ENCODE peak calls at places on chromosomes 4 and X, in six cellular contexts. M is upper lobe of left lung, C is heart right ventricle, K is SK-N-SH, U is lower lobe of right lung, F is uterus. R is an unnamed sample.

GRCh38 chrX:18997916-18998315 is 14.0 kb upstream of the PHKA2 start:
- DNase-seq in M (no peak), C (no peak), K (no peak), U (no peak), F (no peak), R (no peak)

GRCh38 chrX:150200820-150201287 is 162.3 kb upstream of the MAMLD1 start:
- DNase-seq in M (no peak), C (no peak), K (peak), U (peak), F (peak), R (peak)

GRCh38 chr4:188682321-188682720 is 543.1 kb downstream of the TRIML1 start:
- DNase-seq in M (no peak), C (no peak), K (no peak), U (no peak), F (no peak), R (no peak)

GRCh38 chr4:74320559-74321118 is 12.4 kb downstream of the EPGN start:
- DNase-seq in M (no peak), C (no peak), K (peak), U (peak), F (no peak), R (no peak)

GRCh38 chr4:151260526-151260925 is 16.4 kb upstream of the PRSS48 start:
- DNase-seq in M (no peak), C (no peak), K (no peak), U (no peak), F (no peak), R (no peak)

GRCh38 chr4:169050308-169050707 is 40.3 kb upstream of the CBR4 start:
- DNase-seq in M (no peak), C (peak), K (no peak), U (no peak), F (no peak), R (no peak)

GRCh38 chrX:1928805-1929204 is 313.9 kb downstream of the ASMT start:
- DNase-seq in M (no peak), C (no peak), K (no peak), U (no peak), F (no peak), R (no peak)

GRCh38 chr4:88705805-88706518 is 8.3 kb upstream of the NAP1L5 start:
- DNase-seq in M (no peak), C (no peak), K (no peak), U (no peak), F (no peak), R (no peak)

GRCh38 chr4:138182838-138183426 is 59.2 kb downstream of the SLC7A11 start:
- DNase-seq in M (no peak), C (no peak), K (peak), U (no peak), F (no peak), R (no peak)

GRCh38 chr4:97656034-97656720 is 487.1 kb downstream of the STPG2 start:
- DNase-seq in M (no peak), C (no peak), K (no peak), U (no peak), F (no peak), R (no peak)

GRCh38 chrX:143095841-143096240 is 70.1 kb downstream of the SPANXN4 start:
- DNase-seq in M (no peak), C (no peak), K (no peak), U (no peak), F (no peak), R (no peak)

GRCh38 chr4:145557720-145558119 is 61.5 kb upstream of the MMAA start:
- DNase-seq in M (no peak), C (peak), K (peak), U (no peak), F (peak), R (peak)

GRCh38 chr4:110516106-110516922 is 40.4 kb downstream of the ENPEP start:
- DNase-seq in M (no peak), C (peak), K (peak), U (peak), F (peak), R (peak)

GRCh38 chr4:16860506-16860905 is 37.9 kb downstream of the LDB2 start:
- DNase-seq in M (no peak), C (no peak), K (no peak), U (no peak), F (no peak), R (no peak)

GRCh38 chrX:115388879-115389278 is 99.4 kb downstream of the LUZP4 start:
- DNase-seq in M (no peak), C (no peak), K (no peak), U (no peak), F (no peak), R (no peak)

GRCh38 chr4:36230523-36230922 is 13.8 kb downstream of the ARAP2 start:
- DNase-seq in M (no peak), C (no peak), K (no peak), U (no peak), F (no peak), R (no peak)

GRCh38 chr4:53682196-53682595 is 90.9 kb upstream of the LNX1 start:
- DNase-seq in M (no peak), C (no peak), K (no peak), U (no peak), F (no peak), R (no peak)

GRCh38 chrX:1596676-1597344 is 5.4 kb downstream of the AKAP17A start:
- DNase-seq in M (no peak), C (no peak), K (no peak), U (no peak), F (no peak), R (no peak)

GRCh38 chr4:120348521-120348920 is 281.9 kb upstream of the MAD2L1 start:
- DNase-seq in M (no peak), C (no peak), K (no peak), U (no peak), F (no peak), R (no peak)

GRCh38 chrX:68807818-68808217 is 21.0 kb upstream of the EFNB1 start:
- DNase-seq in M (no peak), C (no peak), K (no peak), U (no peak), F (no peak), R (no peak)

GRCh38 chr4:62683799-62684566 is 1483.9 kb downstream of the ADGRL3 start:
- DNase-seq in M (peak), C (no peak), K (no peak), U (no peak), F (no peak), R (no peak)

GRCh38 chrX:129577473-129577872 is 37.4 kb downstream of the OCRL start:
- DNase-seq in M (no peak), C (no peak), K (peak), U (no peak), F (no peak), R (no peak)

GRCh38 chr4:147550626-147551250 is 66.5 kb upstream of the TMEM184C start:
- DNase-seq in M (no peak), C (no peak), K (no peak), U (no peak), F (no peak), R (no peak)

GRCh38 chr4:76585270-76585669 is 150.2 kb downstream of the SHROOM3 start:
- DNase-seq in M (no peak), C (no peak), K (no peak), U (no peak), F (no peak), R (no peak)

GRCh38 chr4:107705742-107706556 is 14.1 kb downstream of the PAPSS1 start:
- DNase-seq in M (no peak), C (no peak), K (no peak), U (no peak), F (no peak), R (no peak)

GRCh38 chrX:125262836-125263235 is 56.8 kb upstream of the TEX13C start:
- DNase-seq in M (no peak), C (no peak), K (no peak), U (no peak), F (no peak), R (no peak)

GRCh38 chr4:119328695-119329094 is 6.8 kb upstream of the FABP2 start:
- DNase-seq in M (no peak), C (no peak), K (no peak), U (no peak), F (no peak), R (no peak)

GRCh38 chr4:146340798-146341197 is 126.5 kb downstream of the REELD1 start:
- DNase-seq in M (no peak), C (no peak), K (peak), U (no peak), F (no peak), R (no peak)

GRCh38 chrX:13690836-13691235 is 1.9 kb downstream of the RAB9A start:
- DNase-seq in M (no peak), C (no peak), K (no peak), U (no peak), F (no peak), R (no peak)

GRCh38 chr4:52889778-52890400 is 27.8 kb downstream of the RASL11B start:
- DNase-seq in M (no peak), C (no peak), K (no peak), U (no peak), F (no peak), R (no peak)

GRCh38 chr4:44150091-44150576 is 298.5 kb downstream of the KCTD8 start:
- DNase-seq in M (no peak), C (no peak), K (no peak), U (no peak), F (no peak), R (no peak)

DNA sequence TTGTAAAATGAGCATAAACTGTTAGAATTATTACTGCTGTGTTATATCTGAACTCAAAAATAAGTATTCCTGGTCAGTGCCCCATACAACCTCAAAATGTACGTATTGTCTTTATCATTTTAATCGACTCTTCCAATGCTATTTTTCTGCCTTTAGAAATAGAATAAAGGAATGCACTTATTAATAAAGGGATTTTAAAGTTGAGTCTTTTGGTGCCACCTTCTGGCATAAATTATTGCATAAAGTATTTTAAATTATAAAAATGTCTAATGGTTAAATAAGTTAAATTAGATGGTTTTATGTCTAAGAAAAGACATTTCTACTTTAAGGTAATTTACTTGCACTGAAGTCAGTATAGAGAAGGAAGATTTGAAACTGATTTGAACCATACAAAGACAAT is 424.0 kb upstream of the NDST4 start:
- DNase-seq in M (no peak), C (no peak), K (no peak), U (no peak), F (no peak), R (no peak)
- TF ChIP-seq CTCF in M (no peak), C (no peak), K (peak), U (peak), F (no peak), R (no peak)

GRCh38 chrX:118976599-118977340 is 2.4 kb downstream of the LONRF3 start:
- DNase-seq in M (peak), C (peak), K (peak), U (peak), F (peak), R (peak)
- H3K4me3 ChIP-seq in M (peak), C (peak), K (no peak), U (peak), F (peak), R (peak)

GRCh38 chr4:1855334-1856070 is 454 bp downstream of the LETM1 start:
- DNase-seq in M (no peak), C (peak), K (peak), U (peak), F (peak), R (peak)

GRCh38 chr4:1854752-1855151 is 1.2 kb downstream of the LETM1 start:
- DNase-seq in M (no peak), C (no peak), K (no peak), U (no peak), F (no peak), R (no peak)

GRCh38 chr4:1857931-1858330 is 2.0 kb upstream of the LETM1 start:
- DNase-seq in M (no peak), C (no peak), K (no peak), U (no peak), F (no peak), R (no peak)

GRCh38 chr4:1856920-1857699 is 1.2 kb upstream of the LETM1 start:
- DNase-seq in M (no peak), C (peak), K (peak), U (no peak), F (peak), R (no peak)

DNA sequence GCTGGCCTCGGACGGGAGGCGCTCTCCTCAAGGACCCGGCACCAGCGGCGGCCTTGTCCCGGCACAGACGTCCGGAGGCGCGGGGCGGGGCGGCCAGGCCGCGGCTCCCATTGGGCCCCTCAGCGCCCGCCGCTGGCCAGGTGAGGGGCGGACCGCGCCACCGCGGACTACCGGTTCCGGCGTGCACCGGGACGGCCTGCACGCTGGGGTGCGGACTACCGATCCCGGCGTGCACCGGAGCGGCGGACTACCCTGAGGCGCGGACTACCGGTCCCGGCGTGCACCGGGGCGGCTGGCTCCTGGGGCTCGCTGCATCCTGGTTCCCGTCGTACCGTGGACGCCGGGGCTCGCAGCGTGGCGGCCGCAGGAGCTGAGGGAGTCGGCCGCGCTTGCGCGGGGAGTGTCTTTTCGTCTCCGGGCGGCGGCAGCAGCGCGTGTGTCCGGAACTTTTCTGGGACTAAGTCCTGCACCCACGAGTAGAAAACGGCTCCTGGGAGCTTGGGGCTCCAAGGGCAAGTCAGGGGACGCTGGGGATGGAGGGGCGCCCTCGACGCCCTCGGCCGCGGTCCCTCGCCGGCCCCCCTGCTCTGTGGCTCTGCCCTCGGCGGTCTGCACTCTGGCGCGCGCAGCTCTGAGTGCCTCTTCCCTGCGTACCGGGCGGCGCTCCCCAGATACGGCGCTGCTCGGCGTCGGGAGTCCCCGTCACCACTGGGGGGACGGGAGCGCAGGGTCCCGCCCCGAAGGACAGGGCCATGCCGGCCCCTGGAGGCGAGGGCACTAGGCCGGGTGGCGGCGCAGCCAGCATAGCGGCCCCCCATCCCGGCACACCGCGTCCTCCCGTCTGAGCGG is at the start of gene LETM1:
- DNase-seq in M (peak), C (peak), K (peak), U (peak), F (peak), R (peak)
- TF ChIP-seq CTCF in M (peak), C (no peak), K (peak), U (peak), F (peak), R (peak)

DNA sequence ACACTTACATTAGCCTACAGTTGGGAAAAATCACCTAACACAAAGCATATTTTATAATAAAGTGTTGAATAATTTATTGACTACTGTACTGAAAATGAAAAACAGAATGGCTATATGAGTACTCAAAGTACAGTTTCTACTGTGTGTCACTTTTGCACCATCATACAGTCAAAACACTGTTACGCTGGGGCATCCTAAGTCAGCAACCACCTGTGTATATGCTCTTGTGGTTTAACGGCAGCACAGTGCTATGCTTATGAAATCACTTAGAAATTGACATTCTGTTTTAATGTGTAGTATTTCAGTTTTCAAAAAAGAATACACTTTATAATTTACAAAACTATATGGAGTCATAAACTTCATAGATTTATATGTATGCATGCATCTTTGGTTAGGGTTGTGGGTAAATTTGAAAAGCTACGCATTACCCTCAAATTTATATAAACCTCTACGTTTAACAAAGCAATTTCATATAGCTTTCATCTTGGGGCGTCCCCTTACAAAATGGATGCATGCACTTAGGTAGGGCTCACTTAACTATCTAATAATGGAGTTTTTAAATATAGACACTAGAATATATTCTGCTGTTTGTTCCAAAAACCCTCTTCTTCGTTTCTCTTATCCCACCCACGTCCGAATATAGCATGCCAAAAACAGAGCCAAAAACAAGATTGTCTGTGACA is 691 bp upstream of the NEIL3 start:
- DNase-seq in M (no peak), C (no peak), K (no peak), U (no peak), F (no peak), R (no peak)
- H3K4me3 ChIP-seq in M (no peak), C (peak), K (peak), U (peak), F (peak), R (peak)

GRCh38 chrX:132636080-132636479 is 147.2 kb upstream of the MBNL3 start:
- DNase-seq in M (no peak), C (no peak), K (no peak), U (no peak), F (no peak), R (no peak)
- TF ChIP-seq CTCF in M (no peak), C (peak), K (peak), U (no peak), F (peak), R (peak)

DNA sequence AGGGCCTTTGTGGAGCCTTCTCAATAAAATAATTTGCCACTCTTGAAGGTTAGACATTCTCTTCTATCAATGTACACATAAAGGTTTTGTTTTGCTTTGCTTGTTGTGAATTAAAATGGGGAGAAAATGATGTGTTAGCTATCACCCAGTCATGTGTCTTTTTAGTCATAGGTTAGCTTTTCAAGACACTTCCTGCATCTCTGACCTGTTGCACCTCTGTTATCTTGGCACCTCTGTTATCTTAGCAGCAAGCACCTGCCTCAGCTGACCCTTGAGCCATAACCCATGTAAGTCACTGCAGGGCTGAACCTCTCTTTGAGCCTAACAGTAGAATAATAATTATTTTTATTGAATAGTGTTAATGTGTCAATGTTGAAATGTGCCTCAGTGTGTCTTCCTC is 1.0 kb downstream of the TMEM144 start:
- DNase-seq in M (no peak), C (no peak), K (no peak), U (no peak), F (no peak), R (no peak)
- H3K4me3 ChIP-seq in M (no peak), C (no peak), K (no peak), U (peak), F (no peak), R (peak)

GRCh38 chr4:1417522-1418390 is 11.5 kb upstream of the NKX1-1 start:
- DNase-seq in M (no peak), C (no peak), K (peak), U (peak), F (no peak), R (no peak)
- TF ChIP-seq CTCF in M (no peak), C (no peak), K (no peak), U (no peak), F (no peak), R (no peak)

DNA sequence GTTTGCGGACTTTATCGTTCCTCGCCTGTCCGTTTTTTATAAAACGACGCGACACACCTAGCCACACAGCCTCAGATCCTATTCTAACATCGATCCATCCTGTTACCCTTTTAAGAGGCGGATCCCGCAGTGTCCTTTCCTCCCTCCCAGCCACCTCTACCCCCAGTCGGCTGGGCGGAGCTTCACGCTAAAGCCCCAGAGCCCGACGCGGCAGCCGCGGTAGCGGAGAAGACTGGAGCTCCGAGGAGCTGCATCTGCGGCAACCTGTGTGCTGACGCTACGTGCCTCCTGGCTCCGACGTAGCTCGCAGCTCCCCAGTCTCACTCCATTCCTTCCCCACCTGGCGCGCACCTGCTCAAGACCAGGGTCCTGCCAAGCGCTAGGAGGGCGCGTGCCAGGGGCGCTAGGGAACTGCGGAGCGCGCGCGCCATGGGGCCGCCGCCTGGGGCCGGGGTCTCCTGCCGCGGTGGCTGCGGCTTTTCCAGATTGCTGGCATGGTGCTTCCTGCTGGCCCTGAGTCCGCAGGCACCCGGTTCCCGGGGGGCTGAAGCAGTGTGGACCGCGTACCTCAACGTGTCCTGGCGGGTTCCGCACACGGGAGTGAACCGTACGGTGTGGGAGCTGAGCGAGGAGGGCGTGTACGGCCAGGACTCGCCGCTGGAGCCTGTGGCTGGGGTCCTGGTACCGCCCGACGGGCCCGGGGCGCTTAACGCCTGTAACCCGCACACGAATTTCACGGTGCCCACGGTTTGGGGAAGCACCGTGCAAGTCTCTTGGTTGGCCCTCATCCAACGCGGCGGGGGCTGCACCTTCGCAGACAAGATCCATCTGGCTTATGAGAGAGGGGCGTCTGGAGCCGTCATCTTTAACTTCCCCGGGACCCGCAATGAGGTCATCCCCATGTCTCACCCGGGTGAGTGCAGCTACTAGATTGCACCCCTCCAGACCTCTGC is at the start of gene RNF128:
- DNase-seq in M (peak), C (peak), K (peak), U (peak), F (no peak), R (peak)
- H3K4me3 ChIP-seq in M (no peak), C (peak), K (peak), U (peak), F (peak), R (peak)